ENCODE peak calls at places on chromosomes 16 and 17, in seven cellular contexts. Z is A673; C is MM.1S; L is lung; V is mammary epithelial cell; S is effector memory CD4-positive, alpha-beta T cell; X is tibial nerve. U is an unnamed sample.

GRCh38 chr16:85393674-85394510 is 219.2 kb upstream of the GSE1 start:
- DNase-seq in L (peak), Z (peak), V (no peak), C (peak), S (peak), X (peak), U (peak)

GRCh38 chr17:8857919-8858318 is 9.6 kb downstream of the PIK3R6 start:
- DNase-seq in V (peak), C (peak), S (no peak), L (no peak), X (no peak), Z (peak), U (no peak)

GRCh38 chr17:75500419-75501216 is 14.7 kb downstream of the CASKIN2 start:
- DNase-seq in V (no peak), C (no peak), S (no peak), Z (no peak), L (no peak), X (no peak), U (no peak)

GRCh38 chr16:23974223-23974622 is 138.4 kb downstream of the PRKCB start:
- DNase-seq in C (no peak), L (no peak), Z (no peak), V (no peak), X (no peak), S (no peak), U (no peak)

GRCh38 chr16:66030036-66030435 is 336.5 kb upstream of the CDH5 start:
- DNase-seq in C (no peak), L (no peak), Z (no peak), S (no peak), V (no peak), X (no peak), U (no peak)

GRCh38 chr17:67656494-67657203 is 61.1 kb upstream of the NOL11 start:
- DNase-seq in S (no peak), Z (no peak), X (no peak), L (no peak), C (no peak), V (no peak), U (no peak)

GRCh38 chr16:65224994-65225393 is 103.1 kb upstream of the CDH11 start:
- DNase-seq in V (no peak), Z (no peak), C (no peak), X (no peak), S (no peak), L (no peak), U (no peak)

GRCh38 chr16:1102921-1103648 is 7.0 kb upstream of the C1QTNF8 start:
- DNase-seq in L (peak), S (peak), X (no peak), C (peak), Z (peak), V (no peak), U (peak)

GRCh38 chr16:11152677-11153321 is 103.2 kb downstream of the SOCS1 start:
- DNase-seq in X (no peak), S (no peak), Z (no peak), L (no peak), V (no peak), C (no peak), U (no peak)

GRCh38 chr17:78290671-78291070 is 59.2 kb downstream of the TMEM235 start:
- DNase-seq in C (no peak), V (no peak), L (no peak), S (no peak), X (no peak), Z (no peak), U (no peak)

GRCh38 chr17:78291944-78292910 is 60.8 kb downstream of the TMEM235 start:
- DNase-seq in V (no peak), S (no peak), Z (no peak), C (no peak), X (no peak), L (no peak), U (no peak)

GRCh38 chr17:78294356-78294755 is 62.9 kb downstream of the TMEM235 start:
- DNase-seq in S (no peak), L (no peak), C (no peak), V (no peak), Z (no peak), X (no peak), U (no peak)

GRCh38 chr17:78293896-78294295 is 62.5 kb downstream of the TMEM235 start:
- DNase-seq in Z (no peak), S (no peak), V (no peak), L (no peak), X (no peak), C (no peak), U (no peak)

DNA sequence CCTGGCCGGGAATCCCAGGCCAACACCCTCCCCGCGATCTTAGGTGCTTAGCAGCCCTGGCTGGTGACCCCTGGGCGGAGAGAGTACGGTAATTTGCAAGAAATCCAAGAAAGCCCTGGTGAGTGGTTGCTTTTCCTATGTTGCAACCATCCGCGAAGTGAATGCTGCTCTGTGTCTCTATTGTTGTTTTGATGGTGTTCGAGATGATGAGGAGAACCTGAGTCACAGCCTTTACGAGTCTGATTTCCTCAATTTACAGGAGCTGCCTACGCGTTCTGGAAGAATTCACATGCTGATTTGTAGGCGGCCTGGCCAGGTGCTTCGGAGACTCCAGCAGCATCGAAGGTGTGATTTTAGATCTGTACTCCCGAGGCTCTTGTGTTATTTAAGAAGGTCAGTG is 63.3 kb downstream of the TMEM235 start:
- DNase-seq in S (no peak), C (no peak), V (peak), L (no peak), X (no peak), Z (no peak), U (no peak)
- H3K27ac ChIP-seq in S (no peak), C (no peak), V (peak), L (no peak), X (no peak), Z (no peak), U (no peak)

GRCh38 chr16:22311520-22311919 is 14.3 kb downstream of the POLR3E start:
- DNase-seq in L (no peak), V (no peak), Z (no peak), C (no peak), S (no peak), X (no peak), U (no peak)

GRCh38 chr16:22308824-22309520 is 11.8 kb downstream of the POLR3E start:
- DNase-seq in L (no peak), Z (no peak), S (no peak), C (no peak), V (no peak), X (no peak), U (no peak)

GRCh38 chr16:22304411-22304810 is 7.2 kb downstream of the POLR3E start:
- DNase-seq in V (no peak), X (no peak), C (no peak), S (no peak), Z (no peak), L (no peak), U (no peak)

GRCh38 chr16:22306788-22307187 is 9.6 kb downstream of the POLR3E start:
- DNase-seq in S (no peak), C (no peak), Z (no peak), L (no peak), V (no peak), X (no peak), U (no peak)

DNA sequence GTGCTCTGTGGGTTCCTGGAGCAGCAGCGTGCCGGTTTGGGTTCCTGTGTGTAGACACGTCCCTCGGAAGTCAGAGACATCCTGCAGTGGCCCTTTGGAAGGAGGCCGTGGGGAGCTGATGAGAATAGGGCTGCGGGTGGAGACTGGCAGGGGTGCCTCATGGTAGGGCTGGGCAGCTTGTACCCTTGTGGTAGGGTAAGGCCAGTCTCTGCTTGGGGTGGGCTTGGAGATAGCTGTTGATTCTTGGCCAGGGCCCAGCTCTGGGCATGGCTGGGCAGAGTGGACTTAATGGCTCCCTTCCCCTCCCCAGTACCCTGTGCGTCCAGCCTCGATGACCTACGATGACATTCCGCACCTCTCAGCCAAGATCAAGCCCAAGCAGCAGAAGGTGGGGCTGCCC is 10.6 kb downstream of the POLR3E start:
- DNase-seq in C (no peak), Z (no peak), V (no peak), S (no peak), X (no peak), L (no peak), U (no peak)
- H3K27ac ChIP-seq in C (no peak), Z (no peak), V (no peak), S (no peak), X (no peak), L (no peak), U (no peak)

GRCh38 chr16:3022697-3023414 is 886 bp downstream of the HCFC1R1 start:
- DNase-seq in C (peak), V (no peak), Z (peak), X (no peak), L (no peak), S (no peak), U (no peak)

GRCh38 chr16:3020604-3021448 is 658 bp downstream of the TNFRSF12A start:
- DNase-seq in Z (peak), V (peak), C (peak), X (peak), L (peak), S (peak), U (peak)

GRCh38 chr16:3020247-3020603 is at the start of gene TNFRSF12A:
- DNase-seq in S (peak), L (peak), C (peak), V (peak), X (peak), Z (peak), U (peak)

GRCh38 chr16:3022208-3022696 is 1.5 kb downstream of the HCFC1R1 start:
- DNase-seq in X (peak), Z (peak), L (peak), C (no peak), S (peak), V (peak), U (peak)

DNA sequence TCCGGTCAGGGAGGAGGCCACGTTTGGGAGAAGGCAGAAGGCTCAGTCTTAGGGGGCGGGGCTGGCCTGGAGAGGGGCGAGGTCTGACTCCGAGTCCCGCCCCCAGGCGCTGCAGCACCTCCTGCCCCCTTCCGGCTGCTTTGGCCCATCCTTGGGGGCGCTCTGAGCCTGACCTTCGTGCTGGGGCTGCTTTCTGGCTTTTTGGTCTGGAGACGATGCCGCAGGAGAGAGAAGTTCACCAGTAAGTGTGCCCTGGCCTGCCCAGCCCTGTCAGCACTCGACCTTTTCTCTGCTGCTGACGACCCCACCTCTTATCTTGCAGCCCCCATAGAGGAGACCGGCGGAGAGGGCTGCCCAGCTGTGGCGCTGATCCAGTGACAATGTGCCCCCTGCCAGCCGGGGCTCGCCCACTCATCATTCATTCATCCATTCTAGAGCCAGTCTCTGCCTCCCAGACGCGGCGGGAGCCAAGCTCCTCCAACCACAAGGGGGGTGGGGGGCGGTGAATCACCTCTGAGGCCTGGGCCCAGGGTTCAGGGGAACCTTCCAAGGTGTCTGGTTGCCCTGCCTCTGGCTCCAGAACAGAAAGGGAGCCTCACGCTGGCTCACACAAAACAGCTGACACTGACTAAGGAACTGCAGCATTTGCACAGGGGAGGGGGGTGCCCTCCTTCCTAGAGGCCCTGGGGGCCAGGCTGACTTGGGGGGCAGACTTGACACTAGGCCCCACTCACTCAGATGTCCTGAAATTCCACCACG is 1.5 kb downstream of the TNFRSF12A start:
- DNase-seq in V (peak), L (peak), S (peak), C (no peak), X (peak), Z (peak), U (peak)
- H3K27ac ChIP-seq in V (peak), L (peak), S (peak), C (no peak), X (peak), Z (peak), U (peak)

GRCh38 chr17:48842746-48843145 is 11.9 kb downstream of the CALCOCO2 start:
- DNase-seq in V (no peak), S (no peak), C (no peak), X (no peak), Z (no peak), L (no peak), U (no peak)

GRCh38 chr17:48843172-48843900 is 12.5 kb downstream of the CALCOCO2 start:
- DNase-seq in S (no peak), X (no peak), V (no peak), L (no peak), C (no peak), Z (no peak), U (no peak)

GRCh38 chr17:48835971-48836370 is 5.1 kb downstream of the CALCOCO2 start:
- DNase-seq in Z (no peak), L (no peak), V (no peak), S (no peak), C (peak), X (no peak), U (no peak)

GRCh38 chr17:48840441-48840840 is 9.6 kb downstream of the CALCOCO2 start:
- DNase-seq in C (no peak), V (no peak), Z (no peak), X (no peak), L (no peak), S (no peak), U (no peak)

GRCh38 chr17:48841395-48841831 is 10.6 kb downstream of the CALCOCO2 start:
- DNase-seq in X (no peak), V (peak), Z (peak), C (peak), L (no peak), S (no peak), U (no peak)
- H3K27ac ChIP-seq in X (peak), V (peak), Z (peak), C (peak), L (peak), S (peak), U (peak)

GRCh38 chr17:27525316-27525715 is 69.1 kb downstream of the KSR1 start:
- DNase-seq in Z (no peak), C (no peak), V (no peak), L (no peak), S (no peak), X (no peak), U (no peak)

GRCh38 chr17:27529230-27529796 is 73.1 kb downstream of the KSR1 start:
- DNase-seq in S (no peak), V (no peak), L (peak), X (no peak), C (no peak), Z (peak), U (no peak)

GRCh38 chr17:27525836-27526235 is 69.6 kb downstream of the KSR1 start:
- DNase-seq in X (no peak), S (no peak), L (no peak), C (no peak), V (no peak), Z (no peak), U (no peak)

GRCh38 chr17:27524594-27524993 is 68.3 kb downstream of the KSR1 start:
- DNase-seq in Z (no peak), S (no peak), C (no peak), X (no peak), V (no peak), L (no peak), U (no peak)

DNA sequence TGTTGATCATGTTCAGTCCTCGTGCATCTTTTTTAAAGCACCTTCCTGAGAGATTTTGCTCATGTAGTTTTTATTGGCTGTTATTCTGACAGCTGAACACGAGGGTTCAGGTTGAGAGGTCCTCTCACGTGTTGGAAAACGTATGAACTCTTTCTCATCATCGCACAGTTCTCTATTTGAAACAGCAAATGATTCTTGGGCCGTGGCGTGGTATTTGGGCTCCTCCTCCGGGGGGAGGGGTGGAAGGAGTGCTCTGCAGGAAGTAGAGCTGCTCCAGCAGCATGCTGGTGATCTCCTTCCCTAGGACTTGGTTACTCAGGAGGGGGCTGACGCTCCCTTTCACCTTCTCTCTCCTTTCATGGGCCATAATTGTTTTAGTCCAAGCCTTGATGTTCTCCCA is 70.4 kb downstream of the KSR1 start:
- DNase-seq in C (no peak), X (no peak), V (no peak), Z (peak), S (no peak), L (peak), U (no peak)
- H3K27ac ChIP-seq in C (no peak), X (no peak), V (no peak), Z (no peak), S (no peak), L (no peak), U (no peak)

DNA sequence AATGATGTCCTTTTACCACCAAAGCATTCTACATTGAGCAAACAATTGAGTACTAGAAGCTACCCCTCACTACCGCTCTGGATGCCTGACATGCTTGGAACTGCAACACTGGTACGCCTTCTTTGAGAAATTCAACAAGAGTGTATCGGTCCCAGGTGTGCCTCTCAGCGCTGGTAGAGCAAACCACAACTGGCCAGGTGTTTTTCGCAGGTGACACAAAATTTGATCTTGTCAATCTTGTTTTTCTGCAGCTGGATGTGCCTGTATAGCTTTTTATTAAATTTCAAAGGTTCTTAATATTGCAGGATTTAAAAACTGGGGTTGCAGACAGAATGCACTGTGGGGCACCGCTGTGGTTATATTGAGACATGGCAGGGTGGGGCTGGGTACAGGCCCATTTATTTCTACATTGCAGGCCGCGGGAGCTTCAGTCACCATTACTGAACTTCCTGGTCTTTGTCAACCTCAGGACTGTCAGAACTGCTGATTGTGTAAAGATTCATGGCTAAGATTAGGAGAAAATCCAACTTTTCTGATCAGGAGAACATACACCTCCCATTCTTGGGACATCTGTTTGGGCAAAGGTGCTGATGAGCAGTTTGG is 4.4 kb upstream of the SNX20 start:
- DNase-seq in V (no peak), C (peak), L (no peak), S (no peak), X (no peak), Z (no peak), U (no peak)
- H3K27ac ChIP-seq in V (no peak), C (peak), L (peak), S (peak), X (no peak), Z (no peak), U (no peak)

GRCh38 chr17:40443196-40443987 is at the start of gene IGFBP4:
- DNase-seq in L (peak), V (peak), Z (peak), S (peak), C (peak), X (peak), U (peak)
- H3K27ac ChIP-seq in L (peak), V (peak), Z (no peak), S (peak), C (no peak), X (peak), U (peak)

GRCh38 chr17:77288115-77288619 is 147.4 kb downstream of the SEC14L1 start:
- DNase-seq in V (peak), Z (no peak), C (no peak), X (no peak), S (no peak), L (no peak), U (no peak)
- H3K27ac ChIP-seq in V (peak), Z (peak), C (no peak), X (peak), S (no peak), L (no peak), U (no peak)

U was measured in CD8-positive, alpha-beta memory T cell.